ENCODE peak calls at places on chromosomes 11 and 22, in four cellular contexts. N, A, I and G are unnamed samples.

GRCh38 chr11:76674517-76675400 is 4.2 kb upstream of the LRRC32 start:
- DNase-seq in N (no peak), A (peak), I (no peak), G (no peak)

GRCh38 chr22:38291201-38291777 is 18.5 kb upstream of the TMEM184B start:
- DNase-seq in N (no peak), A (no peak), I (no peak), G (no peak)

GRCh38 chr22:43136801-43137200 is 6.4 kb downstream of the MCAT start:
- DNase-seq in N (no peak), A (no peak), I (no peak), G (no peak)

GRCh38 chr11:121757480-121758125 is 304.8 kb upstream of the SORL1-AS1 start:
- DNase-seq in N (no peak), A (no peak), I (no peak), G (no peak)

GRCh38 chr11:108891909-108892511 is 227.1 kb downstream of the DDX10 start:
- DNase-seq in N (no peak), A (no peak), I (no peak), G (no peak)

GRCh38 chr11:109668973-109669634 is 247.1 kb downstream of the C11orf87 start:
- DNase-seq in N (no peak), A (no peak), I (no peak), G (no peak)

GRCh38 chr22:18110194-18110943 is at the start of gene TUBA8:
- DNase-seq in N (no peak), A (peak), I (no peak), G (no peak)

GRCh38 chr22:42208362-42208761 is 62.1 kb downstream of the TCF20 start:
- DNase-seq in N (no peak), A (no peak), I (no peak), G (no peak)

GRCh38 chr11:116044946-116045345 is 540.7 kb upstream of the CADM1 start:
- DNase-seq in N (no peak), A (no peak), I (no peak), G (no peak)

GRCh38 chr11:71988050-71988449 is 10.7 kb upstream of the IL18BP start:
- DNase-seq in N (no peak), A (no peak), I (no peak), G (no peak)

GRCh38 chr11:111840143-111840542 is 31.2 kb downstream of the ALG9 start:
- DNase-seq in N (no peak), A (no peak), I (peak), G (no peak)

GRCh38 chr22:37077802-37078448 is 26.4 kb downstream of the KCTD17 start:
- DNase-seq in N (peak), A (peak), I (peak), G (peak)

GRCh38 chr11:80165763-80166162 is 724.9 kb upstream of the TENM4 start:
- DNase-seq in N (no peak), A (no peak), I (no peak), G (no peak)

GRCh38 chr11:2585566-2586090 is 114.2 kb downstream of the KCNQ1OT1 start:
- DNase-seq in N (no peak), A (no peak), I (no peak), G (no peak)

GRCh38 chr11:122229078-122229477 is 113.1 kb upstream of the BLID start:
- DNase-seq in N (no peak), A (no peak), I (no peak), G (no peak)

DNA sequence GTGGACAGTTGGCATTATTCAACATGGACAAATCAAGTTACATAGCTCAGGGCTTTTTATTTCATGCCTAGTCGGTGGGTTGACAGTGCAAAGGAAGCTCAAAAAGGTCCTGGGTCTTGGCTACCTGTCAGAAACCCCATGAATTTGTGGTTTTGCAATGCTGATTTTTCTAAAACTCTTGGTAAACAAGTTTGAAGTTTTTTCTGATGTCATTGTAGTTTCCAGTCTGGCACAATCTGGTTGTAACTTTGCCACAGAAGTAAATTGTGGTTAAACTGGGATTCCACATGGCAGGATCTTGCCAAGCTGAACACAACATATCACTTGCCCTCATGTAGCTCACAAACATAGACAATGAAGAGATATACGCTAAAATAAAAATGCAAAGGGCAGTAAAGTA is 100.8 kb downstream of the EHF start:
- DNase-seq in N (no peak), A (no peak), I (no peak), G (no peak)
- TF ChIP-seq NR3C1 in N (no peak), A (no peak), I (no peak), G (no peak)

GRCh38 chr22:49303781-49304461 is 523.8 kb downstream of the BRD1 start:
- DNase-seq in N (no peak), A (no peak), I (no peak), G (no peak)
- TF ChIP-seq NR3C1 in N (no peak), A (no peak), I (no peak), G (no peak)

GRCh38 chr11:28833169-28833568 is 725.0 kb downstream of the METTL15 start:
- DNase-seq in N (peak), A (no peak), I (no peak), G (no peak)

GRCh38 chr11:28835790-28836189 is 727.6 kb downstream of the METTL15 start:
- DNase-seq in N (peak), A (no peak), I (no peak), G (no peak)

GRCh38 chr11:28834877-28835276 is 726.7 kb downstream of the METTL15 start:
- DNase-seq in N (peak), A (no peak), I (no peak), G (no peak)

GRCh38 chr11:28835317-28835716 is 727.1 kb downstream of the METTL15 start:
- DNase-seq in N (no peak), A (no peak), I (no peak), G (no peak)

DNA sequence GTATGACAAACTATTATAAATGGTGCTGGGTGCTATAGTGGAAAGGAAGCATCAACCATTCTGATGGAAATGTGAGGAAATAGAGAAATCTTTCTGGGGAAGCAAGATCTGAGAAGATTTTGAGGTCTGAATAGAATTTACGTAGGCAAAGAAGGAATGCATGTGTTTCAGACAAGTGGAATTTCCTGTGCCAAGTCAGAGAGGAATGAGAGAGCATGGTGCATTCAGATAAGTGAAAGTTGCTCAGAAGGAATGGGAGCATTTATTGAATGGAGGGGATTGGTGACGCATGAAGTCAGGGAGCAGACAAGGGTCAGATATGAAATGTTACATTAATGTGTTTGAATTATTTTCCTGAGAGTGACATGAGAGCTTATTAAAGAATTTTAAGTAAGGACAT is 725.5 kb downstream of the METTL15 start:
- DNase-seq in N (peak), A (no peak), I (no peak), G (no peak)
- TF ChIP-seq NR3C1 in N (no peak), A (no peak), I (no peak), G (no peak)

GRCh38 chr11:70924108-70924507 is 328.3 kb downstream of the SHANK2 start:
- DNase-seq in N (no peak), A (no peak), I (no peak), G (no peak)

GRCh38 chr11:70925238-70925637 is 327.1 kb downstream of the SHANK2 start:
- DNase-seq in N (no peak), A (no peak), I (no peak), G (no peak)

GRCh38 chr11:70918242-70918641 is 334.1 kb downstream of the SHANK2 start:
- DNase-seq in N (no peak), A (no peak), I (no peak), G (no peak)

GRCh38 chr11:70926543-70926942 is 325.8 kb downstream of the SHANK2 start:
- DNase-seq in N (no peak), A (no peak), I (no peak), G (no peak)

DNA sequence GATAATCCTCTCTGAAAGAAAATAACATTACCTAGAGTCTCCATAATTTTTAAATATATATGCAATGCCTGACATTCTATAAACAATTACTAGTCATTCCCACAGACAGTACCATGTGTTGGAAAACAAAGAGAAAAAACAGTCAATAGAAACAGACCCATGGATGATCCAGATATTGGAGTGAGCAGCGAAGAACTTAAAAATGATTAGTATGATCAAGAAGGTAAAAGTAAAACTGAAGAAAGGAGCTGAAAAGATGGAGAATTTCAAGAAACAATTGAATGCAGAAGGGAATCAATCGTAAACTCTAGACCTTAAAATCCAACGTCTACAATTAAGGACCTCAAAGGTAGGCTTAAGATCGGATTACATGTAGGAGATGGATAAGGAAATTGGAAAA is 330.6 kb downstream of the SHANK2 start:
- DNase-seq in N (no peak), A (no peak), I (no peak), G (no peak)
- TF ChIP-seq NR3C1 in N (no peak), A (no peak), I (no peak), G (no peak)